ENCODE peak calls at places on chromosome 19, in six cellular contexts. Z is GM04504; C is IMR-90; J is activated effector memory CD4-positive, alpha-beta T cell treated with anti-CD3 and anti-CD28 coated beads, Interleukin-2, amount 50 U/mL, for 16 hours; W is head of caudate nucleus; L is GM04503. F is an unnamed sample.

GRCh38 chr19:4302238-4302630 is at the start of gene TMIGD2:
- DNase-seq in J (no peak), Z (no peak), L (no peak), C (no peak), W (no peak), F (no peak)

GRCh38 chr19:45098521-45099464 is 5.8 kb downstream of the PPP1R37 start:
- DNase-seq in W (peak), C (peak), Z (no peak), J (no peak), L (no peak), F (peak)

GRCh38 chr19:53878786-53879144 is 3.2 kb upstream of the PRKCG start:
- DNase-seq in W (no peak), C (no peak), L (no peak), Z (no peak), J (no peak), F (no peak)

GRCh38 chr19:640606-641170 is 1.0 kb downstream of the FGF22 start:
- DNase-seq in C (no peak), L (no peak), Z (no peak), J (no peak), W (no peak), F (no peak)

GRCh38 chr19:36266375-36266961 is 51.6 kb downstream of the ZNF146 start:
- DNase-seq in C (no peak), Z (no peak), J (no peak), W (no peak), L (no peak), F (no peak)

GRCh38 chr19:39372047-39372802 is 18.7 kb downstream of the PAF1 start:
- DNase-seq in W (no peak), L (peak), C (peak), J (no peak), Z (peak), F (peak)

GRCh38 chr19:17282488-17283256 is 971 bp downstream of the ANKLE1 start:
- DNase-seq in J (peak), L (no peak), W (peak), C (peak), Z (peak), F (peak)

GRCh38 chr19:3176715-3177501 is 1.7 kb upstream of the S1PR4 start:
- DNase-seq in W (no peak), L (peak), C (peak), J (peak), Z (peak), F (no peak)

GRCh38 chr19:52258426-52258825 is 11.0 kb upstream of the ZNF766 start:
- DNase-seq in Z (no peak), J (no peak), L (no peak), W (no peak), C (peak), F (no peak)

GRCh38 chr19:1343026-1343425 is 40.7 kb upstream of the NDUFS7 start:
- DNase-seq in Z (no peak), C (no peak), W (no peak), J (no peak), L (no peak), F (no peak)

GRCh38 chr19:13055213-13056051 is 47.2 kb downstream of the LYL1 start:
- DNase-seq in J (no peak), Z (peak), C (peak), L (peak), W (no peak), F (peak)

GRCh38 chr19:45767410-45767880 is 1.6 kb downstream of the SIX5 start:
- DNase-seq in W (no peak), L (peak), J (no peak), Z (peak), C (peak), F (peak)